ENCODE peak calls at places on chromosomes 13 and 19, in seven cellular contexts. L is transverse colon; M is ovary; W is A549; G is IMR-90; K is testis; O is CD8-positive, alpha-beta memory T cell. C is an unnamed sample. For H3K4me1, the result is how much of the 10 kb centered on the place peaks cover.

GRCh38 chr13:30186644-30187431 is 120.5 kb downstream of the KATNAL1 start:
- DNase-seq in L (no peak), M (no peak), W (no peak), G (peak), K (no peak), O (no peak), C (no peak)

GRCh38 chr19:31350693-31351211 is 1.5 kb upstream of the TSHZ3 start:
- DNase-seq in L (peak), M (peak), W (peak), G (peak), K (peak), O (no peak), C (peak)

GRCh38 chr19:27794444-27795042 is 1418.4 kb downstream of the UQCRFS1 start:
- DNase-seq in L (no peak), M (no peak), W (no peak), G (peak), K (peak), O (no peak), C (peak)

GRCh38 chr13:75829874-75830273 is 193.7 kb downstream of the LMO7 start:
- DNase-seq in L (no peak), M (no peak), W (no peak), G (peak), K (no peak), O (no peak), C (no peak)

GRCh38 chr19:51511353-51511752 is 9.8 kb upstream of the SIGLEC12 start:
- DNase-seq in L (no peak), M (no peak), W (peak), G (no peak), K (peak), O (no peak), C (no peak)

GRCh38 chr13:89988206-89988605 is 1359.3 kb upstream of the MIR17HG start:
- DNase-seq in L (no peak), M (no peak), W (no peak), G (no peak), K (no peak), O (no peak), C (no peak)

GRCh38 chr19:5095568-5095850 is 126.6 kb downstream of the KDM4B start:
- DNase-seq in L (no peak), M (no peak), W (no peak), G (no peak), K (no peak), O (no peak), C (no peak)

GRCh38 chr13:73492811-73493210 is 434.0 kb downstream of the KLF5 start:
- DNase-seq in L (no peak), M (no peak), W (no peak), G (no peak), K (no peak), O (no peak), C (no peak)

GRCh38 chr19:1009043-1009975 is 9.1 kb downstream of the GRIN3B start:
- DNase-seq in L (peak), M (peak), W (no peak), G (peak), K (peak), O (no peak), C (no peak)
- H3K27ac ChIP-seq in L (peak), M (peak), W (no peak), G (peak), K (peak), O (no peak), C (no peak)

DNA sequence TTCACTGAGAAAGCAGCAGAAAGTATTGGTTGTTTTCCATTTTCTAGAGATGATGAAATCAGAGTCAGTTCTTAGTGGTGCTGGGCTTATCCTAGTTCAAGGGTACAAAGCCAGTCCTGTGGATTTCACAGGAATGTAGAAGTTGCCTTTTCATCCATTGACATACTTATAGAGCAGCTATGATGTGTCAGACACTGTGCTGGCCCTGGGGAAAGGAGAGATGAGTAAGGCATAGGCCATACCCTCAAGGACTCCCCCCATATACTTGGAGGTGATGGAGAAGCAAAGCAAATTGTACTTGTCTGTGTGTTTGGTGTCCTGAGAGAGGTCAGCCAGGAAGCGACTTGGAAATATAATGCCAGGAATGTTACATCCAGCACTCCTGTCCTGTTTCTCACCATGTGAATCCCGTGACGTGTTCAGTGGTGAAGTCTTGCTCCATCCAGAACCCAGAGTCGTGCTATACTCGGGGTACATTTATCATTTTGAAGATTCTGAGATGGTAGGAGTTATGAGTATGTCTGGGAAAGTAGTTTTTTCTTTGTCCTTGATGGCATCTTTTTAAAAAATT is 22.6 kb downstream of the ERCC5 start:
- DNase-seq in L (no peak), M (no peak), W (no peak), G (peak), K (no peak), O (no peak), C (no peak)
- H3K4me1 ChIP-seq in L (under half), M (under half), W (under half), G (under half), K (under half), O (under half), C (under half)

GRCh38 chr19:11159598-11160001 is 4.0 kb upstream of the SPC24 start:
- DNase-seq in L (no peak), M (no peak), W (no peak), G (peak), K (no peak), O (no peak), C (no peak)
- H3K27ac ChIP-seq in L (peak), M (peak), W (no peak), G (peak), K (peak), O (no peak), C (peak)

GRCh38 chr13:26968431-26969335 is 202.9 kb downstream of the USP12 start:
- DNase-seq in L (peak), M (no peak), W (peak), G (peak), K (no peak), O (no peak), C (no peak)
- H3K4me1 ChIP-seq in L (under half), M (under half), W (under half), G (under half), K (under half), O (under half), C (under half)

DNA sequence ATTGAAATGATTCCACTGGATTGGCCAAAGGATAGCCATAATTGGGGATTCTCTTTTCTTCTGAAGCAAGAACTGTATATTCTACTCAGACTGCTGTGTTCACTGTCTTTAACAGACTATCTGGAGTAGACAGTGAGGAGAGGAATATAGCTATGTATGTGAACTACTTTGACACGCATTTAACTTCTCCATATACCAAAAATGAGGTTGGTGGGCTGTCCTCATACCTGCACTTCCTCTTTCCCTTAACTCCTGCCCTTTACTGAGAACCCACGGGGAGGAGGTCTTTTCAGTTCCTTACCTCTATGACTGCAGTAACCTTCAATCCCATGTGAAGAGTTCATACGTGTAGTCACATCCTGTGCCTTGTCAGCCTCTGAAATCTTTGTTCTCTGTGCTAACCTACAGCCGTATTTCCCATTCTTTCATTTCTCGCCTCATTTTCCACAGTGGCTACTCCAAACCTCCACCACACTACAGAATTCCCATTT is 305.8 kb downstream of the MTUS2 start:
- DNase-seq in L (no peak), M (no peak), W (no peak), G (no peak), K (no peak), O (no peak), C (no peak)
- H3K27ac ChIP-seq in L (no peak), M (no peak), W (no peak), G (no peak), K (no peak), O (peak), C (no peak)

DNA sequence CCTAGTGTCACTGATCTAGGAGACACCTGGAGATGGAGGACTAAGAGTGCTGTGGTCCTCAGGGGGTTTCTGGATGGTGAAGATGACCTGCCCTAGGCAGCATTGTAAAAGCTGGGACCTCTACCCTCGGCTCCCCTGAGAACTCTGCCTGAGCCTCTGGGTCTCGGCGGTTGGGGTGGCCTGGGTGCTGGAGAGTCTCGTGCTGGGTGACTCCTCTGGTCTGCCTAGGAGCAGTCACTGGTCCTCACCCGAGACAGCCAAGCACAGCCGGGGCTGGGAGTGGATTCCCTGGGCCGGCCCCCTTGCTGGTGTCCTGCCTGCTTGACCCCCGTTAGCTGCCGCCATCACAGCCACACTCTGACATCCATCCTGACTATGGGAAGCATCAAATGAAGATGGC is 6.7 kb downstream of the KCTD15 start:
- DNase-seq in L (no peak), M (no peak), W (no peak), G (no peak), K (no peak), O (no peak), C (no peak)
- H3K4me1 ChIP-seq in L (under half), M (under half), W (half or more), G (under half), K (under half), O (under half), C (under half)

GRCh38 chr19:15245370-15246197 is 13.3 kb upstream of the EPHX3 start:
- DNase-seq in L (no peak), M (no peak), W (no peak), G (no peak), K (no peak), O (no peak), C (no peak)

GRCh38 chr19:15248648-15249559 is 16.7 kb upstream of the EPHX3 start:
- DNase-seq in L (peak), M (peak), W (peak), G (peak), K (peak), O (no peak), C (peak)

GRCh38 chr19:15246198-15246481 is 13.9 kb upstream of the EPHX3 start:
- DNase-seq in L (no peak), M (no peak), W (no peak), G (no peak), K (no peak), O (no peak), C (no peak)

GRCh38 chr19:15248106-15248505 is 15.9 kb upstream of the EPHX3 start:
- DNase-seq in L (no peak), M (no peak), W (no peak), G (peak), K (no peak), O (no peak), C (no peak)

DNA sequence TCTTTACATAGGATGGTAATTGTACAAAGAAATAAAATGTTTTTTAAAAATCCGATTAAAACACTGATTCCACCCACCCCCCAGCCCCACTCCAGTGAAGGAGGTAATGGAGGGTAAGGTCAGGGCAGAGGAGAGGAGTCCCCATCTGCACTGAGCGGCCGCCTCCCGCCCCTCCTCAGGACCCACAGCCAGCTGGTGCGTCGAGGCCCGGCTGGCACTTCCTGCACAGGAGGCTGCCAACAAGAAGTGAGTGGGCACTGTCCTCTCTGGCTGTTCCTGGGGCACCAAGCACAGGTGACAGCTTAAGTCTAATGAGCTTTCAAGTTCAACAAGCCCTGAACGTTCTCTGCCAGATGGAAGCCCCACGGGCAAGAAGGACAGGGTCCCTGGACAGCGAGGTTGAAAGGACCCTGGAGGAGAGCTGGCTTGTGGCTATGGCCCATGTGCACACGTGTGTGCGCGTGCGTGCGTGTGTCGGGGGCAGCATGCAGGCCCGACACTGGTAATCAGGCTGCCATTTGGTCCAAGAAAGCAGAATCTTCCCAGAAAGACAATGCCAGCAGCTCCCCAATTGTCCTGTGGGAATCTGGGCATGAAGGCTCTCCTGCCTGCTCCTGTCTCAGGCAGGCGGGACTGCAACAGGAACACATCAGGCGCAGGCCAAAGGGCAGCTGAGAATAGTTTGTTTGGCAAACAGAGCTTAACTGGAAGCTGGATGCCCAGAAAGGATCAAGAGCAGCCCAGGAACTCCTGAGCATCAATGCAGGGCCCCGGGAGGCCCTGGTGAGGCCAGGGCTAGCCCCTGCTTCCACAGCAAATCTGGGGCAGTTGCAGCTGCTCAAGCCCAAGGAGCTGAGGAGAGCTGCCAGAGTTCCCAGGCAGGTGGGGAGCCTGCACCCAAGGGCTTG is 15.1 kb upstream of the EPHX3 start:
- DNase-seq in L (no peak), M (no peak), W (no peak), G (no peak), K (no peak), O (no peak), C (no peak)
- H3K27ac ChIP-seq in L (peak), M (peak), W (peak), G (peak), K (peak), O (no peak), C (no peak)